ENCODE peak calls at places on chromosomes 3 and 15, in seven cellular contexts. A, K, P, H, X, W and B are unnamed samples.

GRCh38 chr3:171986208-171986607 is 53.2 kb upstream of the FNDC3B start:
- DNase-seq in H (no peak), X (no peak), P (no peak), W (no peak), K (no peak), A (no peak), B (no peak)

GRCh38 chr3:7813412-7813811 is 688.2 kb upstream of the LMCD1 start:
- DNase-seq in K (no peak), A (no peak), W (no peak), H (no peak), P (no peak), X (no peak), B (no peak)

GRCh38 chr15:68217341-68217740 is 12.2 kb downstream of the CLN6 start:
- DNase-seq in A (no peak), W (no peak), K (no peak), H (no peak), X (no peak), P (no peak), B (no peak)

GRCh38 chr3:73786346-73786807 is 161.6 kb upstream of the PDZRN3 start:
- DNase-seq in K (peak), W (no peak), H (no peak), X (no peak), A (peak), P (no peak), B (no peak)

GRCh38 chr3:185153170-185153733 is 392 bp upstream of the C3orf70 start:
- DNase-seq in X (peak), P (no peak), K (no peak), H (no peak), W (no peak), A (peak), B (no peak)

GRCh38 chr15:51982770-51983103 is 11.2 kb upstream of the LEO1 start:
- DNase-seq in A (no peak), K (no peak), X (no peak), P (no peak), W (no peak), H (no peak), B (no peak)

GRCh38 chr3:177463863-177464262 is 266.6 kb upstream of the TBL1XR1 start:
- DNase-seq in P (no peak), H (no peak), A (no peak), X (no peak), K (peak), W (no peak), B (no peak)

GRCh38 chr3:105555206-105555605 is 188.5 kb downstream of the ALCAM start:
- DNase-seq in K (no peak), W (no peak), A (no peak), X (no peak), H (no peak), P (no peak), B (no peak)

GRCh38 chr3:186209810-186210752 is 101.2 kb upstream of the ETV5 start:
- DNase-seq in P (no peak), X (no peak), W (no peak), K (peak), A (peak), H (peak), B (no peak)

GRCh38 chr3:184749168-184749744 is 37.4 kb upstream of the MAGEF1 start:
- DNase-seq in P (no peak), X (no peak), A (no peak), H (no peak), K (no peak), W (no peak), B (no peak)

GRCh38 chr3:111796566-111796965 is 62.5 kb upstream of the PHLDB2 start:
- DNase-seq in X (no peak), K (no peak), A (no peak), P (no peak), H (no peak), W (no peak), B (no peak)

GRCh38 chr3:184186902-184187207 is 856 bp downstream of the ABCF3 start:
- DNase-seq in P (no peak), W (no peak), K (no peak), X (no peak), H (no peak), A (no peak), B (no peak)

GRCh38 chr3:178823556-178824229 is 247.9 kb downstream of the ZMAT3 start:
- DNase-seq in X (no peak), H (no peak), A (no peak), P (no peak), K (peak), W (no peak), B (no peak)

GRCh38 chr3:50995085-50995824 is 320.5 kb downstream of the DOCK3 start:
- DNase-seq in W (no peak), H (no peak), P (no peak), X (no peak), A (no peak), K (no peak), B (no peak)

GRCh38 chr15:67836477-67836876 is 3.4 kb downstream of the RNU6-1 start:
- DNase-seq in H (no peak), A (peak), K (peak), W (peak), X (peak), P (no peak), B (peak)

GRCh38 chr3:185595520-185595919 is 9.4 kb downstream of the SENP2 start:
- DNase-seq in W (no peak), P (no peak), A (no peak), X (no peak), H (no peak), K (no peak), B (no peak)

GRCh38 chr15:41892621-41893421 is 1.0 kb downstream of the SPTBN5 start:
- DNase-seq in H (peak), P (no peak), W (peak), K (no peak), X (no peak), A (no peak), B (no peak)

GRCh38 chr3:69326821-69327433 is 59.0 kb downstream of the FRMD4B start:
- DNase-seq in H (peak), A (no peak), K (no peak), X (no peak), P (peak), W (no peak), B (no peak)

GRCh38 chr3:73070675-73071575 is 9.5 kb downstream of the EBLN2 start:
- DNase-seq in X (no peak), W (no peak), A (no peak), K (peak), P (no peak), H (no peak), B (no peak)

GRCh38 chr15:85496551-85497545 is 116.4 kb downstream of the AKAP13 start:
- DNase-seq in P (no peak), H (no peak), W (no peak), X (no peak), K (no peak), A (no peak), B (no peak)

GRCh38 chr3:186160691-186161243 is 51.9 kb upstream of the ETV5 start:
- DNase-seq in H (no peak), P (no peak), A (no peak), W (no peak), K (peak), X (no peak), B (no peak)

GRCh38 chr15:32855942-32856341 is 138.1 kb downstream of the GREM1 start:
- DNase-seq in K (peak), W (no peak), X (no peak), A (no peak), P (no peak), H (no peak), B (no peak)

GRCh38 chr3:174488527-174488926 is 370.6 kb upstream of the NAALADL2 start:
- DNase-seq in H (no peak), A (no peak), W (no peak), P (no peak), X (no peak), K (peak), B (no peak)

GRCh38 chr15:91678003-91678402 is 175.5 kb upstream of the SLCO3A1 start:
- DNase-seq in H (no peak), A (no peak), K (no peak), X (no peak), P (no peak), W (no peak), B (no peak)

GRCh38 chr3:188153498-188153948 is 434 bp upstream of the LPP start:
- DNase-seq in A (peak), K (peak), W (peak), P (no peak), X (peak), H (peak), B (peak)

GRCh38 chr3:174767853-174768382 is 91.2 kb upstream of the NAALADL2 start:
- DNase-seq in K (peak), A (no peak), W (no peak), P (no peak), X (no peak), H (no peak), B (no peak)